ENCODE peak calls at places on chromosomes 13 and 19, in seven cellular contexts. C is hepatocyte, V is lung, D is HL-60, I is mammary epithelial cell, K is left ventricle myocardium inferior, W is upper lobe of right lung. P is an unnamed sample.
A peak's percentile ranks its signal among the peaks of the same experiment; 100 is the strongest.

GRCh38 chr13:91986771-91987515 is 588.5 kb downstream of the GPC5 start:
- DNase-seq in C (no peak), V (no peak), D (no peak), I (no peak), K (no peak), W (no peak), P (no peak)

GRCh38 chr13:27988520-27988919 is at the start of gene URAD:
- DNase-seq in C (peak; percentile 55), V (no peak), D (no peak), I (no peak), K (no peak), W (peak; percentile 55), P (peak; percentile 69)

GRCh38 chr13:33321686-33322473 is 36.3 kb upstream of the STARD13 start:
- DNase-seq in C (no peak), V (no peak), D (no peak), I (no peak), K (no peak), W (no peak), P (no peak)

GRCh38 chr13:42762251-42762650 is 19.1 kb upstream of the FAM216B start:
- DNase-seq in C (peak; percentile 17), V (no peak), D (no peak), I (peak; percentile 23), K (no peak), W (no peak), P (no peak)

GRCh38 chr19:13234518-13234917 is 84.3 kb downstream of the IER2 start:
- DNase-seq in C (peak; percentile 62), V (peak; percentile 35), D (no peak), I (no peak), K (peak; percentile 18), W (peak; percentile 77), P (peak; percentile 70)

GRCh38 chr13:109747524-109747923 is 38.9 kb downstream of the IRS2 start:
- DNase-seq in C (no peak), V (no peak), D (no peak), I (no peak), K (no peak), W (no peak), P (peak; percentile 25)

GRCh38 chr13:98658131-98658530 is 81.2 kb upstream of the STK24 start:
- DNase-seq in C (no peak), V (no peak), D (no peak), I (peak; percentile 30), K (no peak), W (no peak), P (no peak)

GRCh38 chr13:75633285-75633684 is 2.8 kb upstream of the LMO7 start:
- DNase-seq in C (no peak), V (no peak), D (no peak), I (peak; percentile 50), K (no peak), W (no peak), P (no peak)

GRCh38 chr19:7706188-7706530 is 4.2 kb upstream of the FCER2 start:
- DNase-seq in C (no peak), V (no peak), D (no peak), I (no peak), K (no peak), W (no peak), P (no peak)

GRCh38 chr19:7704280-7705060 is 2.5 kb upstream of the FCER2 start:
- DNase-seq in C (no peak), V (no peak), D (no peak), I (no peak), K (no peak), W (no peak), P (no peak)

GRCh38 chr19:7706662-7707454 is 4.9 kb upstream of the FCER2 start:
- DNase-seq in C (no peak), V (no peak), D (no peak), I (no peak), K (no peak), W (no peak), P (no peak)

GRCh38 chr19:7703332-7703731 is 1.4 kb upstream of the FCER2 start:
- DNase-seq in C (no peak), V (no peak), D (no peak), I (no peak), K (no peak), W (no peak), P (no peak)

GRCh38 chr19:7705387-7706187 is 3.7 kb upstream of the FCER2 start:
- DNase-seq in C (no peak), V (peak; percentile 34), D (peak; percentile 89), I (no peak), K (peak; percentile 30), W (peak; percentile 76), P (no peak)
- H3K4me3 ChIP-seq in C (no peak overlapping the region), V (no peak overlapping the region), D (no peak overlapping the region), I (no peak overlapping the region), K (no peak overlapping the region), W (no peak overlapping the region), P (no peak overlapping the region)

GRCh38 chr13:99792079-99792921 is 179.3 kb downstream of the ZIC5 start:
- DNase-seq in C (no peak), V (no peak), D (no peak), I (no peak), K (no peak), W (no peak), P (no peak)

GRCh38 chr13:99797716-99798115 is 173.9 kb downstream of the ZIC5 start:
- DNase-seq in C (no peak), V (no peak), D (no peak), I (no peak), K (no peak), W (no peak), P (no peak)

GRCh38 chr13:99800004-99800403 is 171.6 kb downstream of the ZIC5 start:
- DNase-seq in C (no peak), V (no peak), D (no peak), I (no peak), K (no peak), W (no peak), P (no peak)

GRCh38 chr13:99798756-99799155 is 172.8 kb downstream of the ZIC5 start:
- DNase-seq in C (no peak), V (no peak), D (no peak), I (no peak), K (no peak), W (no peak), P (no peak)

DNA sequence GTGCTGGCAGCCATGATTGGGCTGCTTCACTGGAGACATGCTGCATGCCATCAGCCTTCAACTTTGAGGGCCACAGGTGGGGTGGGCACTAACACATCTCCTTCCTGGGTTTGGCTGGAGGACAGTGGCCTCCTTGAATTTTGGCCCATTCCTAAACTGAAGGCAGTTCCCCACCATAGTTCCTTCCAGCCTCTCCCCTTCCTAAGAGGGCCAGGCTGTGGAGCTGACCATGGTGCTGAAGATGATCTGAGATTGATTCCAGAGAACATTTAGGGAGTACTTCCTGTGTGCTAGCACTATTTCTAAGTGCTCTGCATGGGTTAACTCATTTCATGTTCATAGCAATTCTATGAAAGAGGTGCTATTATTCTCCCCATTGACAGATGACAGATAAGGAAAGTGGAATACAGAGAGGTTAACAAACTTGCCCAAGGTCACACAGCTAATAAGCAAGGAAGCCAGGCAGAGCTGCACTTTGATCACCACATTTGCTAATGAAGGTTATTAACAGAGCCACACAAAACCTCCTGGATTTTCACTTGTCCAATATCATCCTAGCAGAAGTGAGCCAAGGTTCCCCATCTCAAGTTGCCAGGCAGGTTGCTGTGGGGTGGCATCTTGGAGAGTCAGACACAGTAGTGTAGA is 175.3 kb downstream of the ZIC5 start:
- DNase-seq in C (peak; percentile 69), V (no peak), D (no peak), I (peak; percentile 32), K (no peak), W (no peak), P (peak; percentile 72)
- H3K4me3 ChIP-seq in C (no peak overlapping the region), V (no peak overlapping the region), D (no peak overlapping the region), I (no peak overlapping the region), K (no peak overlapping the region), W (no peak overlapping the region), P (no peak overlapping the region)

GRCh38 chr19:41932259-41933130 is 4.2 kb upstream of the ERFL start:
- DNase-seq in C (no peak), V (no peak), D (no peak), I (no peak), K (no peak), W (no peak), P (no peak)

GRCh38 chr19:41933131-41933458 is 4.8 kb upstream of the ERFL start:
- DNase-seq in C (no peak), V (no peak), D (no peak), I (no peak), K (no peak), W (no peak), P (no peak)

GRCh38 chr19:41935781-41936415 is 7.6 kb upstream of the ERFL start:
- DNase-seq in C (no peak), V (no peak), D (no peak), I (no peak), K (no peak), W (no peak), P (no peak)

GRCh38 chr19:41934849-41935374 is 6.7 kb upstream of the ERFL start:
- DNase-seq in C (peak; percentile 82), V (peak; percentile 76), D (no peak), I (peak; percentile 44), K (peak; percentile 56), W (peak; percentile 84), P (peak; percentile 90)

DNA sequence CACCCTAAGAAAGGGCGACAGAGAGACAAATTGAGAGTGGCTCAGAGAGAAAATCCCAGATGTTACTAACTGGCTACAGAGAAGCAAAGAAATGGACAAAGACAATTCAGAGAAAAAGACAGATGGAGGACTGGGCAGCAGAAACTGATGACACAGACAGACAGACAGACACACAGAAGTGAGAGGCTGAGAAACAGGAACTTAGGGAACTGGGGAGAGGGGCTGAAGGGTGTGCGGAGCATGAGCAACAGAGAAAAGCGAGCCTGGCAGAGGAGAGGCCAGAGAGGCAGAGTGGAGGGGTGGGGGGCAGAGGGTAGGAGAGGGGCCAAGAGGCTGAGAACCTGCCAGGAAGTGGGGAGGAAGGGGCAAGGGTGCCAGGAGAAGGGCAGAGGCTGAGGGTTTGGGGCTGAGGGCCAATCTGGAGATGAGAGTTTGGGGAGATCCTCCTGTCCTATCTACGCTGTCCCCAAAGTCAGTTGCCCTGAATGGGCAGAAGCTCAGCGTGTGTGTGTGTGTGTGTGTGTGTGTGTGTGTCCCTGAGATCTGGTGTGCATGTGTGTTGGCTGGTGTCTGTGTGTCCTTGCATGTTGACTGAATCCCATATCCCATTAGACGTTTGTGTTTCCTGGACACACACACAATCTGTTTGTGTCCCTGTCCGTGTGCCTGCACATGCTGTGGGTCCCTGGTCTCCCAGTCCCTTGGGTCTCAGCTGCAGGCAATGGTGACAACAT is 5.6 kb upstream of the ERFL start:
- DNase-seq in C (no peak), V (no peak), D (no peak), I (no peak), K (no peak), W (no peak), P (no peak)
- H3K4me3 ChIP-seq in C (no peak overlapping the region), V (no peak overlapping the region), D (no peak overlapping the region), I (no peak overlapping the region), K (no peak overlapping the region), W (no peak overlapping the region), P (no peak overlapping the region)

DNA sequence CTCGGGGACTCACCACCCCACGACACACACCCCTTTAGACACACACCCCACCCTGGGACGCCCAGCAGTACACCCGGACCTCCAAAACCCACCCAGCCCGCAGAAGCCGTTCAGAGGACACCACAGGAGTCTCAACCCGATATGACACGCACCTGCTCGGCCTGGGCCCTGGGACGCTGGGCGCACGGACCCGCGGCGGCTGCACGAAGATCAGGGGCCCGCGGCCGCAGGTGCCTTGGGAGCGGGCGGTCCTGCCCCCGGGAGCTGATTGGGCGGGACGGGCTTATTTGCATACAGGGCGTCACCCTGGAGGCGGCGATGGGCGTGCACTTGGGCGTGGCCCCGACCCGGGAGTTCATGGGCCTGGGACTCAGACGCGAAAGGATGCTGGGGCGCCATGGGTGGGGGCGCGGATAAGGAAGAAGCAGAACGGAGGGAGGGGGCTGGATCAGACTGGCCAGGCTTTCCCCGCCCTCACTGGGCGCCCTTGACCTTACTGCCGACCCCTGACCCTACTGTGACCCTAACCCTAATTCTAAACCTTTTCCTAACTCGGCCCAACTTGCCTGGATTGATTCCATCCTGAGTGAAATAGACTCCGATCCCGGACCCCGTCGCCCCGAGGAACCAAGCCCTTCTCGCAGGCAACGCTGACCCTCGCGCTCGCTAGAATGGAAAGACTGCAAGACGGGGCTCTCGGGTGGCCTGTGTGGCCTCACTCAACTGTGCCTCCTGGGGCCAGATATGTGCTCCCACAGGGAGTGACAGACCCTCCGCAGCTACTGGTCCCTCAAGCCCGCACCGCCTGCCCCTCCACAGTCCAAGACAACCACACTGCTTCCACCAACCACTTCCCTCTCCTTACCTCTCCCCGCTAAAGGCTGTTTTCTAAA is at the start of gene MEF2B:
- DNase-seq in C (peak; percentile 89), V (peak; percentile 86), D (no peak), I (peak; percentile 27), K (peak; percentile 77), W (peak; percentile 90), P (peak; percentile 91)
- H3K4me3 ChIP-seq in C (peak within 1 kb of the TSS; percentile 14), V (no peak within 1 kb of the TSS), D (no peak within 1 kb of the TSS), I (no peak within 1 kb of the TSS), K (peak within 1 kb of the TSS; percentile 56), W (peak within 1 kb of the TSS; percentile 16), P (peak within 1 kb of the TSS; percentile 27)

P was measured in Caco-2.